ENCODE peak calls at places on chromosomes 2 and 18, in four cellular contexts. W, R, O and N are unnamed samples.

GRCh38 chr2:218230882-218231281 is 13.9 kb downstream of the ARPC2 start:
- DNase-seq in W (no peak), R (no peak), O (no peak), N (no peak)

GRCh38 chr2:161426788-161427412 is 10.8 kb downstream of the TBR1 start:
- DNase-seq in W (no peak), R (no peak), O (no peak), N (no peak)

GRCh38 chr18:12304351-12305210 is 3.5 kb upstream of the TUBB6 start:
- DNase-seq in W (no peak), R (peak; percentile 76), O (no peak), N (peak; percentile 75)

GRCh38 chr2:120385355-120386127 is 39.6 kb downstream of the INHBB start:
- DNase-seq in W (no peak), R (no peak), O (no peak), N (no peak)

GRCh38 chr2:102032368-102033027 is 40.7 kb downstream of the IL1R2 start:
- DNase-seq in W (no peak), R (no peak), O (no peak), N (no peak)

GRCh38 chr2:45120546-45120945 is 111.3 kb upstream of the SIX2 start:
- DNase-seq in W (no peak), R (no peak), O (no peak), N (no peak)

GRCh38 chr18:31574359-31574758 is 17.3 kb upstream of the TTR start:
- DNase-seq in W (no peak), R (no peak), O (no peak), N (no peak)

GRCh38 chr2:209940923-209941322 is 61.5 kb upstream of the RPE start:
- DNase-seq in W (no peak), R (no peak), O (no peak), N (no peak)

GRCh38 chr2:44934024-44934423 is 7.5 kb upstream of the SIX3 start:
- DNase-seq in W (no peak), R (peak; percentile 28), O (no peak), N (no peak)

GRCh38 chr2:198316852-198317395 is 512.5 kb downstream of the PLCL1 start:
- DNase-seq in W (no peak), R (no peak), O (no peak), N (no peak)

GRCh38 chr18:46374850-46375249 is 270.7 kb downstream of the HAUS1 start:
- DNase-seq in W (no peak), R (no peak), O (no peak), N (peak; percentile 58)

GRCh38 chr2:128548461-128548891 is 229.8 kb upstream of the HS6ST1 start:
- DNase-seq in W (no peak), R (no peak), O (no peak), N (no peak)